ENCODE peak calls at places on chromosomes 12 and 14, in eight cellular contexts. O is kidney; Z is Panc1; B is cardiac fibroblast; J is mesenchymal stem cell; Q is choroid plexus epithelial cell; X is Jurkat, Clone E6-1; N is hepatocyte. Y is an unnamed sample.

GRCh38 chr12:132185698-132186097 is 41.4 kb downstream of the NOC4L start:
- DNase-seq in O (peak), Z (no peak), B (no peak), J (no peak), Q (no peak), X (peak), N (no peak), Y (no peak)

GRCh38 chr14:30227871-30228270 is 300.2 kb upstream of the PRKD1 start:
- DNase-seq in O (no peak), Z (no peak), B (peak), J (peak), Q (peak), X (no peak), N (peak), Y (no peak)

GRCh38 chr12:12265571-12266388 is 1.1 kb downstream of the LRP6 start:
- DNase-seq in O (no peak), Z (no peak), B (peak), J (peak), Q (peak), X (no peak), N (peak), Y (no peak)

GRCh38 chr14:105851716-105852377 is 325.5 kb downstream of the TMEM121 start:
- DNase-seq in O (no peak), Z (no peak), B (no peak), J (no peak), Q (no peak), X (no peak), N (peak), Y (no peak)

GRCh38 chr12:87801860-87802720 is 227.1 kb downstream of the C12orf50 start:
- DNase-seq in O (no peak), Z (no peak), B (peak), J (no peak), Q (no peak), X (no peak), N (no peak), Y (no peak)

GRCh38 chr12:68368332-68368731 is 36.2 kb upstream of the MDM1 start:
- DNase-seq in O (no peak), Z (no peak), B (peak), J (no peak), Q (no peak), X (no peak), N (no peak), Y (no peak)

GRCh38 chr12:106135781-106136180 is 3.0 kb downstream of the NUAK1 start:
- DNase-seq in O (no peak), Z (no peak), B (peak), J (peak), Q (peak), X (no peak), N (no peak), Y (no peak)

GRCh38 chr14:81402123-81402495 is 2.0 kb upstream of the STON2 start:
- DNase-seq in O (no peak), Z (no peak), B (peak), J (no peak), Q (peak), X (no peak), N (no peak), Y (no peak)

GRCh38 chr14:32576088-32576795 is 247.1 kb downstream of the AKAP6 start:
- DNase-seq in O (no peak), Z (peak), B (peak), J (peak), Q (peak), X (peak), N (peak), Y (peak)

GRCh38 chr14:28661171-28661772 is 105.3 kb upstream of the FOXG1 start:
- DNase-seq in O (no peak), Z (no peak), B (peak), J (peak), Q (peak), X (no peak), N (no peak), Y (no peak)

GRCh38 chr12:122558721-122559641 is 31.9 kb downstream of the KNTC1 start:
- DNase-seq in O (no peak), Z (no peak), B (no peak), J (no peak), Q (no peak), X (no peak), N (no peak), Y (no peak)

GRCh38 chr14:87524011-87524410 is 469.0 kb downstream of the GALC start:
- DNase-seq in O (no peak), Z (no peak), B (no peak), J (no peak), Q (no peak), X (no peak), N (no peak), Y (no peak)

GRCh38 chr12:122753213-122753571 is 568 bp downstream of the DENR start:
- DNase-seq in O (no peak), Z (no peak), B (no peak), J (peak), Q (peak), X (no peak), N (no peak), Y (no peak)

GRCh38 chr12:45775964-45776363 is 46.5 kb downstream of the ARID2 start:
- DNase-seq in O (no peak), Z (no peak), B (no peak), J (no peak), Q (no peak), X (no peak), N (no peak), Y (no peak)

GRCh38 chr12:49092816-49093406 is 1.7 kb downstream of the DHH start:
- DNase-seq in O (no peak), Z (no peak), B (no peak), J (no peak), Q (no peak), X (no peak), N (no peak), Y (no peak)

GRCh38 chr12:132566551-132567131 is 43.7 kb downstream of the LRCOL1 start:
- DNase-seq in O (no peak), Z (no peak), B (no peak), J (no peak), Q (no peak), X (no peak), N (no peak), Y (no peak)

GRCh38 chr14:38391334-38391733 is 135.4 kb upstream of the CLEC14A start:
- DNase-seq in O (no peak), Z (no peak), B (peak), J (peak), Q (peak), X (no peak), N (no peak), Y (no peak)

GRCh38 chr14:94056579-94057308 is 24.3 kb downstream of the DDX24 start:
- DNase-seq in O (no peak), Z (no peak), B (no peak), J (peak), Q (peak), X (no peak), N (no peak), Y (no peak)

GRCh38 chr12:29883558-29883957 is 99.8 kb upstream of the TMTC1 start:
- DNase-seq in O (no peak), Z (no peak), B (no peak), J (no peak), Q (no peak), X (no peak), N (no peak), Y (no peak)

GRCh38 chr12:115060477-115061168 is 376.6 kb upstream of the TBX3 start:
- DNase-seq in O (no peak), Z (no peak), B (no peak), J (no peak), Q (no peak), X (no peak), N (peak), Y (no peak)

GRCh38 chr12:13002301-13003097 is 2.4 kb upstream of the HEBP1 start:
- DNase-seq in O (no peak), Z (no peak), B (no peak), J (peak), Q (no peak), X (no peak), N (no peak), Y (no peak)

GRCh38 chr12:49264466-49264872 is 413 bp upstream of the TUBA1C start:
- DNase-seq in O (no peak), Z (no peak), B (peak), J (no peak), Q (no peak), X (no peak), N (peak), Y (no peak)

GRCh38 chr12:96112733-96113132 is 77.3 kb upstream of the LTA4H start:
- DNase-seq in O (no peak), Z (no peak), B (no peak), J (no peak), Q (no peak), X (no peak), N (peak), Y (peak)

GRCh38 chr12:51823875-51824565 is 24.5 kb downstream of the FIGNL2 start:
- DNase-seq in O (no peak), Z (no peak), B (peak), J (peak), Q (peak), X (peak), N (peak), Y (no peak)

GRCh38 chr14:104373055-104373854 is 206.3 kb upstream of the C14orf180 start:
- DNase-seq in O (peak), Z (no peak), B (no peak), J (no peak), Q (no peak), X (no peak), N (no peak), Y (no peak)

GRCh38 chr14:99425272-99425681 is 55.4 kb downstream of the SETD3 start:
- DNase-seq in O (peak), Z (no peak), B (no peak), J (no peak), Q (no peak), X (no peak), N (no peak), Y (no peak)

GRCh38 chr12:10021342-10021741 is 9.1 kb upstream of the CLEC9A start:
- DNase-seq in O (no peak), Z (no peak), B (no peak), J (no peak), Q (no peak), X (no peak), N (no peak), Y (no peak)
- H3K4me3 ChIP-seq in O (no peak), Z (no peak), B (no peak), J (no peak), Q (no peak), X (no peak), N (no peak), Y (no peak)

DNA sequence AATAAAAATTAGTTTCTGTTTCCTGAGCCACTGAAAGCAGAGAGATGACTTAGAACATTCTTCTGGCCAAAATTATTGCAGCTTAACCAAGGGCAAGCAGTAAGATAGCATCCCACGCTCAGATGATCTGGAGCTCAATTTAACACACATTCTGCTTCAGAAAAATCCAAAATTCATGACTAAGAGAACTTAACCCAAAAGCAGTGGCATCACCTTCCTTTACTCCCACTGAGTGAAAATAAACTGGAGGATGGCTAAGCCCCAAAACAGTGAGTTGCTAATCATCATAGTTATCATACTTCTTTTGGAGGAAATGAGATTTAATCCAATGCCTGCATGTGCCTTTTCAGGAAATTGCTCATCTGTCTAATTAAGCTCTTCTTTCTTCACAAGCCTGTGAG is 195.4 kb downstream of the DUSP6 start:
- DNase-seq in O (no peak), Z (no peak), B (peak), J (no peak), Q (peak), X (no peak), N (no peak), Y (no peak)
- H3K4me3 ChIP-seq in O (no peak), Z (no peak), B (no peak), J (no peak), Q (no peak), X (no peak), N (no peak), Y (no peak)

GRCh38 chr12:104305349-104305748 is 1.8 kb downstream of the EID3 start:
- DNase-seq in O (no peak), Z (no peak), B (no peak), J (no peak), Q (no peak), X (no peak), N (no peak), Y (no peak)

GRCh38 chr12:104306376-104306775 is 2.8 kb downstream of the EID3 start:
- DNase-seq in O (no peak), Z (no peak), B (no peak), J (no peak), Q (no peak), X (no peak), N (no peak), Y (no peak)

GRCh38 chr12:104306943-104307654 is 3.6 kb downstream of the EID3 start:
- DNase-seq in O (no peak), Z (no peak), B (no peak), J (no peak), Q (peak), X (no peak), N (no peak), Y (no peak)

GRCh38 chr12:104309446-104309993 is 6.0 kb downstream of the EID3 start:
- DNase-seq in O (no peak), Z (no peak), B (no peak), J (no peak), Q (no peak), X (no peak), N (no peak), Y (no peak)

DNA sequence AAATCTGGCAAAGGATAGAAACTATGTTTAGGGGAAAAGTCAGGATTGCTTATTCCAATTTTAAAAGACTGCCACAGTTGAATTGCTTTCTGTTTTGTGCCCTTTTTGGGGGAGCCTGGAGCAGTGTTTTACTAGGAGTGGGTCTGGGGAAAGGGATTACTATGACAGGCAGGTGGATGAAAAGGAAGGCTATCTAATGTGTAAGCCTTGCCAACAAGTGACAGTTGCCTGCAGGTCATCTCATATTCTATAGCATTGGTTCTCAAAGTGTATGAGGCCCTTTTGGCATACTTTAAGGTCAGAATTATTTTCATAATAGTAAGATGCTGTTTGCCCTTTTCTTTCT is 4.1 kb downstream of the EID3 start:
- DNase-seq in O (no peak), Z (no peak), B (no peak), J (no peak), Q (no peak), X (no peak), N (no peak), Y (no peak)
- H3K4me3 ChIP-seq in O (no peak), Z (peak), B (no peak), J (no peak), Q (no peak), X (no peak), N (no peak), Y (no peak)

GRCh38 chr14:97485172-97485571 is 688.0 kb downstream of the VRK1 start:
- DNase-seq in O (no peak), Z (no peak), B (no peak), J (no peak), Q (no peak), X (no peak), N (no peak), Y (no peak)
- H3K4me3 ChIP-seq in O (no peak), Z (no peak), B (no peak), J (no peak), Q (no peak), X (no peak), N (no peak), Y (no peak)

DNA sequence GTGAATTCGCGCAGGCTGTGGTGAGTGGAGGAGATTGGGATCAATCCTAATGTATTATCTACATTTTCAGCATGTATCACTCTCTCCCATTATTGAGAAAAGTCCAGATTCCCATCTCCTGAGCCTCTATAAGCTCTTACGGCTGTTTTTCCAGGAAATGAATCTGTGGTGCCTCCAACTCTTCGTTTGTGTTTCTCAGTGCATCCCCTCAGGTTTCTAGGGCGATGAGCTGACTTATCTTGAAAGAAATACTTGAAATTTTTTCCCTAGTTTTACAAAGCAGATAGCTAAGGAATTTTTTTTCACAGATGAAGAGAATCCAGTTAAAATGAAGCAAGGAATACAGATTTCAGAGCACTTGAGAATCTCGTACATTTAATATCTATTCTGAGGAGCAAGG is 138.6 kb downstream of the BRMS1L start:
- DNase-seq in O (no peak), Z (no peak), B (no peak), J (no peak), Q (no peak), X (no peak), N (no peak), Y (no peak)
- H3K4me3 ChIP-seq in O (no peak), Z (no peak), B (no peak), J (no peak), Q (no peak), X (no peak), N (no peak), Y (no peak)

DNA sequence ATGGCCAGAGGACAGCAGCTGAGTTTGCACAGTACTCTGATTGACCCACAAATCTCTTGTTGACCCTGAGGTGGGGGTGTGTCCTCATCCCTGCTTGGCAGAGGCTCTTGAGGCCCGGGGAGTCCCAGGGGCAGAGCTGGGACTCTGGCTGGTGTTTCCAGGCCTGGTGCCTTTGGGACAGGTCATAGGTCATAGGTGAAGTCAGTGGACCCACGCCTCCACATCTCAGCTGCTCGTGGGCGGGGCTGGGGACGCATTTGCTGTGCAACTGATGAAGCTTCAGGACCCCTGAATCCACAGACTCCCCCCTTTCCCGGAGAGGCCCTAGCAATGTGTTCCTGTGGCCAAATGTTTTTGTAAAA is 404 bp upstream of the CACNA2D4 start:
- DNase-seq in O (no peak), Z (no peak), B (no peak), J (no peak), Q (no peak), X (no peak), N (no peak), Y (no peak)
- H3K4me3 ChIP-seq in O (no peak), Z (no peak), B (no peak), J (no peak), Q (no peak), X (no peak), N (no peak), Y (no peak)

GRCh38 chr14:69395929-69396328 is 2.2 kb downstream of the ERH start:
- DNase-seq in O (no peak), Z (no peak), B (no peak), J (no peak), Q (no peak), X (no peak), N (no peak), Y (no peak)

GRCh38 chr14:69398053-69398817 is at the start of the genes ERH and SLC39A9:
- DNase-seq in O (peak), Z (peak), B (peak), J (peak), Q (peak), X (peak), N (peak), Y (peak)

GRCh38 chr14:69399750-69400149 is 1.3 kb downstream of the SLC39A9 start:
- DNase-seq in O (no peak), Z (no peak), B (no peak), J (no peak), Q (no peak), X (no peak), N (no peak), Y (no peak)

GRCh38 chr14:69398818-69399210 is 322 bp downstream of the SLC39A9 start:
- DNase-seq in O (no peak), Z (no peak), B (no peak), J (no peak), Q (no peak), X (no peak), N (no peak), Y (no peak)

GRCh38 chr14:69400154-69400553 is 1.7 kb downstream of the SLC39A9 start:
- DNase-seq in O (no peak), Z (no peak), B (no peak), J (no peak), Q (no peak), X (no peak), N (no peak), Y (no peak)
- H3K4me3 ChIP-seq in O (peak), Z (peak), B (peak), J (no peak), Q (peak), X (no peak), N (peak), Y (peak)

DNA sequence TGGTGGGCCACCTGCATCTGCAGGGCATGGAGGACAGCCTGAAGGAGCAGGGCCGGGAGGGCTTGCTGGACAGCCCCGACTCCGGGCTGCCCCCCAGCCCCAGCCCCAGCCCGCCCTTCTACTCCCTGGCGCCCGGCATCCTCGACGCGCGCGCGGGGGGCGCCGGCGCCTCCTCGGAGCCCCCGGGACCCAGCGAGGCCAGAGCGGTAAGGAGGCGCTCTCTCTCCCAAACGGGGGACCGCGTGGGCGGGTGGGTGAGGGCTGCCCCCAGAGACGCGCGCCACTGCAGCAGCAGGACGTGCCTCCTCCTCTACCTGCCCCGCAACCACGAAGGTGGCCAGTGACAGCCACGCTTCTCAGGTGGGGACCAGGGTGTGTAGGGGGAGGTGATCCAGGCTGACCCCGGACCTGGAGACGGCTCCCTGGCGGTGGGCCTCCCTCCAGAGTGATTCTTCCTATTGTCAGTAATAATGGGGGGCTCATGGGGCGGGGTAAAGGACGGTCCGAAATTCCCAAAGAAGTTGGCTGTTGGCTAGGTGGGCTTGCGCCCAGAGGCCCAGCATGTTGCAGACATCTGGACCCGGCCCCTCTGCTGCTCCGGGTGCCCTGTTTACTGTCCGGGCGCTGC is 652 bp downstream of the RFLNA start:
- DNase-seq in O (no peak), Z (no peak), B (no peak), J (no peak), Q (no peak), X (no peak), N (no peak), Y (no peak)
- H3K4me3 ChIP-seq in O (peak), Z (peak), B (peak), J (peak), Q (peak), X (no peak), N (peak), Y (peak)

GRCh38 chr12:125968413-125968812 is 903.2 kb downstream of the AACS start:
- DNase-seq in O (no peak), Z (no peak), B (no peak), J (no peak), Q (no peak), X (no peak), N (no peak), Y (no peak)

GRCh38 chr12:125971981-125972380 is 906.7 kb downstream of the AACS start:
- DNase-seq in O (no peak), Z (no peak), B (no peak), J (no peak), Q (no peak), X (no peak), N (no peak), Y (no peak)
- H3K4me3 ChIP-seq in O (no peak), Z (no peak), B (no peak), J (no peak), Q (no peak), X (no peak), N (no peak), Y (no peak)

GRCh38 chr12:20411309-20411708 is 43.0 kb downstream of the PDE3A start:
- DNase-seq in O (no peak), Z (no peak), B (no peak), J (no peak), Q (no peak), X (no peak), N (no peak), Y (no peak)
- H3K4me3 ChIP-seq in O (no peak), Z (no peak), B (no peak), J (no peak), Q (no peak), X (no peak), N (no peak), Y (no peak)

Y was measured in Caco-2.